ENCODE peak calls at places on chromosomes 5 and 9, in four cellular contexts. One of them, this sample, is unnamed.

GRCh38 chr5:173191015-173191414 is 44.0 kb downstream of the NKX2-5 start:
- DNase-seq in IMR-90: no peak
- DNase-seq in psoas muscle: no peak
- DNase-seq in uterus: no peak
- DNase-seq in this sample: no peak

GRCh38 chr5:144421411-144421810 is 250.7 kb downstream of the KCTD16 start:
- DNase-seq in uterus: no peak
- DNase-seq in IMR-90: no peak
- DNase-seq in psoas muscle: no peak
- DNase-seq in this sample: no peak

GRCh38 chr5:170097934-170098333 is 7.8 kb upstream of the FOXI1 start:
- DNase-seq in IMR-90: no peak
- DNase-seq in psoas muscle: no peak
- DNase-seq in uterus: no peak
- DNase-seq in this sample: no peak

GRCh38 chr9:129006328-129007034 is 21.6 kb downstream of the SH3GLB2 start:
- DNase-seq in uterus: peak; percentile 61
- DNase-seq in IMR-90: peak; percentile 65
- DNase-seq in psoas muscle: peak; percentile 85
- DNase-seq in this sample: no peak

GRCh38 chr9:132166599-132166998 is 4.7 kb downstream of the NTNG2 start:
- DNase-seq in uterus: no peak
- DNase-seq in psoas muscle: no peak
- DNase-seq in IMR-90: no peak
- DNase-seq in this sample: no peak

GRCh38 chr5:135116146-135116545 is 82.1 kb upstream of the PITX1 start:
- DNase-seq in uterus: no peak
- DNase-seq in IMR-90: no peak
- DNase-seq in psoas muscle: peak; percentile 58
- DNase-seq in this sample: no peak

GRCh38 chr5:33032161-33033085 is 321.3 kb downstream of the NPR3 start:
- DNase-seq in IMR-90: peak; percentile 73
- DNase-seq in psoas muscle: no peak
- DNase-seq in uterus: no peak
- DNase-seq in this sample: no peak

GRCh38 chr9:78143281-78144007 is 92.4 kb upstream of the CEP78 start:
- DNase-seq in psoas muscle: no peak
- DNase-seq in IMR-90: no peak
- DNase-seq in uterus: no peak
- DNase-seq in this sample: no peak

GRCh38 chr5:77225531-77225930 is 15.1 kb downstream of the PDE8B start:
- DNase-seq in uterus: no peak
- DNase-seq in psoas muscle: no peak
- DNase-seq in IMR-90: peak; percentile 2
- DNase-seq in this sample: no peak

GRCh38 chr9:120579139-120579749 is 723 bp downstream of the CDK5RAP2 start:
- DNase-seq in IMR-90: no peak
- DNase-seq in psoas muscle: no peak
- DNase-seq in uterus: no peak
- DNase-seq in this sample: no peak

GRCh38 chr5:109848130-109848529 is 158.4 kb downstream of the MAN2A1 start:
- DNase-seq in psoas muscle: no peak
- DNase-seq in uterus: no peak
- DNase-seq in IMR-90: no peak
- DNase-seq in this sample: no peak

GRCh38 chr5:109849478-109850088 is 159.9 kb downstream of the MAN2A1 start:
- DNase-seq in psoas muscle: no peak
- DNase-seq in uterus: no peak
- DNase-seq in IMR-90: no peak
- DNase-seq in this sample: no peak

GRCh38 chr5:109844695-109845094 is 155.0 kb downstream of the MAN2A1 start:
- DNase-seq in uterus: no peak
- DNase-seq in IMR-90: peak; percentile 69
- DNase-seq in psoas muscle: no peak
- DNase-seq in this sample: no peak

GRCh38 chr5:109838157-109838556 is 148.4 kb downstream of the MAN2A1 start:
- DNase-seq in psoas muscle: no peak
- DNase-seq in uterus: no peak
- DNase-seq in IMR-90: no peak
- DNase-seq in this sample: no peak

DNA sequence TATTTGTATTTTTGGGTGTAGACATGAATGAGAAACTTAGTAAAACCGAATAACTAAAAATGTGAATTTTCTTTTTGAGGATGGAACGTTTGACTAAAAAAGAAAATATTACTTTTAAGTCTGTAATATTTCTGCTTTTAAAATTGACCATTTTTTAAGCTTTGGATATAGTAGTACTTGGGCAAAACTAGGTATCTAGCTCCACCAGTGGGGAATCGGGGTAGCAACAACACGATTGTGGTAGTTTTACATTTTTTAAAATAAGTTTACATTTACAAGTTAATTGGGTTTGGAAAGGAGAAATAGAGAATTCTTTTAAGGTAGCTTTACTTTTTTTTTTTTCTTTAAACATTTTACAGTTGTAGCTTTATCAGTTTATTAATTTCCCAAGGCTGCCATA is 154.4 kb downstream of the MAN2A1 start:
- DNase-seq in IMR-90: peak; percentile 28
- DNase-seq in uterus: no peak
- DNase-seq in psoas muscle: no peak
- DNase-seq in this sample: no peak
- TF ChIP-seq CTCF in IMR-90: peak; percentile 46
- TF ChIP-seq CTCF in uterus: peak; percentile 16
- TF ChIP-seq CTCF in psoas muscle: peak; percentile 24
- TF ChIP-seq CTCF in this sample: peak; percentile 50

DNA sequence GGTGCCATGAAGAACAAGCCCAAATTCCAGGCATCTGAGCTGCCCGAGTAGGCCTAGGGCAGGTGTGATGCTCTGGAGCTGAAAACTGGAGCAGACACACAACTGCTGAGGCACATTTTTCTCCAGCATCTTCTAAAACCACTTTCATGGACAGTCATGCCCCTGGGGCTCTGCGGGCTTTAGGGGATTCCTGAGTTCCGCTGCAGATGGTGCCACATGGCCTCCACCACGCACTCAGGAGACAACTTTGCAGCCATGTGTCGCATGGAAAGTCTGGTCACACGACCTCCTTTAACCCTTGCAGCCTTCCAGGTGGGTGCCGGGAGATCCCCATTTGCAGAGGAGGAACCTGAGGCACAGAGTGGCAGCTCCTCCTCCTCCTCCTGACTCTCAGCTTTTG is 112.8 kb upstream of the SARDH start:
- DNase-seq in psoas muscle: no peak
- DNase-seq in uterus: no peak
- DNase-seq in IMR-90: no peak
- DNase-seq in this sample: no peak
- TF ChIP-seq CTCF in psoas muscle: no peak
- TF ChIP-seq CTCF in uterus: no peak
- TF ChIP-seq CTCF in IMR-90: no peak
- TF ChIP-seq CTCF in this sample: no peak

GRCh38 chr9:35665471-35665818 is 450 bp upstream of the ARHGEF39 start:
- DNase-seq in psoas muscle: no peak
- DNase-seq in uterus: peak; percentile 47
- DNase-seq in IMR-90: no peak
- DNase-seq in this sample: no peak
- TF ChIP-seq CTCF in psoas muscle: no peak
- TF ChIP-seq CTCF in uterus: no peak
- TF ChIP-seq CTCF in IMR-90: no peak
- TF ChIP-seq CTCF in this sample: no peak

DNA sequence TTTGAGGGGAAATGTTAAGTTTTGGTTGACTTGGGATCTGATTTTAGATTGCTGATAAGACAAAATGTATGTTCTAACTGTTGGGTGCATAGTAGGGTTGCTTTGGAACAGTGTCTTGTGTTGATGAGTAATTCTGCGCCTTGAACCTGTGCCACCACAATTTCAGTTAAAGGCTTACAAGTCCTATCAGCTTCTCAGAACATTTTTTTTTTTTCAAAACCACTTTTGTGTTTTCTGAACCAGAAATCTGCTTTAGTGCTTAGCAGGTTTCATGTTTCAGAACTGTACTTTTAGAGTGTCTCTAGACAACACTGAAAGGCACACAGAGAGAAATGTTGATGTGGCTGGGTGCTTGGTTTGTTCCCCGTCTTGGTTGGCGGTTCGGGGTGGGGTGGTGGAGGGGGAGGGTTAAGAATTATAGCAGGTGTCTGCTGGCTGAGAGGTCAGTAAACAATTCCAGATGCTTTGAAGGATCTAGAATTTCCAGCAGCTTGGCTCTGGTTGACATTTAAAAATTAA is 84.6 kb downstream of the ANKRD55 start:
- DNase-seq in uterus: no peak
- DNase-seq in psoas muscle: no peak
- DNase-seq in IMR-90: no peak
- DNase-seq in this sample: no peak
- TF ChIP-seq CTCF in uterus: no peak
- TF ChIP-seq CTCF in psoas muscle: no peak
- TF ChIP-seq CTCF in IMR-90: no peak
- TF ChIP-seq CTCF in this sample: no peak

GRCh38 chr5:158538506-158539074 is 561.1 kb downstream of the EBF1 start:
- DNase-seq in psoas muscle: peak; percentile 62
- DNase-seq in IMR-90: no peak
- DNase-seq in uterus: no peak
- DNase-seq in this sample: no peak
- TF ChIP-seq CTCF in psoas muscle: no peak
- TF ChIP-seq CTCF in IMR-90: no peak
- TF ChIP-seq CTCF in uterus: no peak
- TF ChIP-seq CTCF in this sample: no peak

GRCh38 chr9:112921549-112921948 is 30.9 kb upstream of the SLC46A2 start:
- DNase-seq in psoas muscle: no peak
- DNase-seq in uterus: no peak
- DNase-seq in IMR-90: peak; percentile 63
- DNase-seq in this sample: no peak

GRCh38 chr9:112925058-112925641 is 34.5 kb upstream of the SLC46A2 start:
- DNase-seq in IMR-90: peak; percentile 23
- DNase-seq in psoas muscle: no peak
- DNase-seq in uterus: no peak
- DNase-seq in this sample: no peak
- TF ChIP-seq CTCF in IMR-90: peak; percentile 44
- TF ChIP-seq CTCF in psoas muscle: peak; percentile 23
- TF ChIP-seq CTCF in uterus: no peak
- TF ChIP-seq CTCF in this sample: peak; percentile 48

DNA sequence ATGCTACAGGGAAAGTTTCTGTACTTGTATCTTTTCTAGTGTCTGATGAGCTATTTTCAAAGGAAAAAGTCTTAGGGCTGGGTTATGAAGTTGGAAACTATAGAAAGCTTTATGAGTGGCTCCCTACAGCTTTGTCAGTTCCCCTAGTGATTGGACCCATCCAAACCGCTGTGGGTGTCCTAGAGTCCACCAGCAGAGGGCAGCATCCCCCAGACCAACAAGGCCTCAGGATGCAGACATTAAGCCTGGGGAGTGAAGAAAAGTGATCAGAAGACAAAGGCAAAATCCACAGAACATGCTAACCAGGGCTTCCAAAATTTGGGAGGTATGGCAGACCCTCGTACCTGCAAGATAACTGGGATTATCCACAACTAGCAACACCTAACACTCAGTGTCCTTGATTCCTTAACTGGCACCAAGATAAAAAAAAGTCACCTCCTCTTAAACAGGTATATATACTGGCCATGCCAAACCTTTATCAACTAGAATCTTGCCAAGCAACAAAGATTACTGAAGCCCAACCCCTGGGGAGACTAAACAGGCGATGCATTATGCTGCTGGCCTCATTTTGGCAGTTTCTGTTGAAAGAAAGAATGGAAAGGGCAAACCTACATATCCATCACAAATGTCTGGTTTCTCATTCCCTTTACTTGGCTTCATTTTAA is 110.4 kb upstream of the NR5A1 start:
- DNase-seq in IMR-90: peak; percentile 79
- DNase-seq in uterus: peak; percentile 59
- DNase-seq in psoas muscle: peak; percentile 85
- DNase-seq in this sample: no peak
- TF ChIP-seq CTCF in IMR-90: peak; percentile 97
- TF ChIP-seq CTCF in uterus: peak; percentile 70
- TF ChIP-seq CTCF in psoas muscle: peak; percentile 93
- TF ChIP-seq CTCF in this sample: peak; percentile 95

DNA sequence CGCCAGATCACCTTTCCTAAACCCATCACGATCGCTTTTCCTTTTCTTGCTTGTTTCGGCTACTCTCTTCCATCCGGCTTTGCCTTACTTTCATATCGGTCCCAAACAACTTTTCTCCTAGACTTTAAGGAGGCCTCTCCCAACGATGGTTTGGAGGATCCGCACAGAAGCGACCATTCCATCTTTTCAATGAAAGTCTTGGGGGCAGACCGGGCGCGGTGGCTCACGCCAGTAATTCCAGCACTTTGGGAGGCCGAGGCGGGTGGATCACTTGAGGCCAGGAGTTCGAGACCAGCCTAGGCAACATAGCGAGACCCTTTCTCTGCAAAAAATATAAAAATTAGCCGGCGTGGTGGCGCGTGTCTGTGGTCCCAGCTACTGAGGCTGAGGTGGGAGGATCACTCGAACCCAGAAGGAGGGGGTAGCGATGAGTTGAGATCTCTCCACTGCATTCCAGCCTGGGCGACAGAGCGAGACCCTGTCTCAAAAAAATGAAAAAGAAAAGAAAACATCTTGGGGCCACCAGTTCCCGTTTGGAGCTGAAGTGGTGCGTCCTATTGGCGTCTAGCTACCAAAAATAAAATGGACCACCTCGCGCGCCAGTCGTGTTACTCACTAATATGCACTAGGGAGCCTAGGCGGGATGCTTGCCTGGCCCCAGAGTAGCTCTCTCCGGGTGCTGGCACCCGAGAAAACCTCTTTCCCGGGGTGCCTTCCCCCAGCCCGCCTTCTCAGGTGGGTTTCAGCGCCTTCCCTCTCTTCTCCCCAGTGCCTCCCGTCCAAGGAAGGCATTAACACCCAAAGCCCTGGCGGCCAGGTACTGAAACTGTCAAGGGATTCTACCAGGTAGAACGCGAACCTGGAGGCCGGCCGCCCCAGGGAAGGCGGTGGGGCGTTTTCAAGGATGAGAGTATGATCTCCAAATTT is 800 bp upstream of the AP3B1 start:
- DNase-seq in psoas muscle: peak; percentile 60
- DNase-seq in uterus: peak; percentile 38
- DNase-seq in IMR-90: no peak
- DNase-seq in this sample: peak; percentile 15
- TF ChIP-seq CTCF in psoas muscle: no peak
- TF ChIP-seq CTCF in uterus: peak; percentile 25
- TF ChIP-seq CTCF in IMR-90: peak; percentile 3
- TF ChIP-seq CTCF in this sample: peak; percentile 32

DNA sequence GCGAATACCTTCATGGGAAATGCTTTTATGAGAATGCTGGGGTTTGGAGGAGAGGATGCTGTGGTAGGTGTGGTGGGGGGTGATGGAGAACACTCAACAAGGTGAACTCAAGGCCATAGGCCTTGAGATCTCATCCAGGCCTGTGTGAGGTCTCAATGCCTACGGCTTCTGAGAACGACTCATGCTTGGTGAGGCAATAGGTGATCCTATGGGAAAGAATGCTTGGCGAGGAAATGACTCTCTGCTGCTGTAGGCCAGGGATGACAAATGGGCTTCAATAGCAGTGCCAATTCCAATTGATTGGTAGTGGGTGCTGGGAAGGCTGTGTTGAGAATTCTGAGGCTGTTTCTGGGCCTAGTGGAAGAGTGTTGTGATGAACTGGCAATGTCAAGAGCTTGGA is 280.2 kb upstream of the CLINT1 start:
- DNase-seq in uterus: no peak
- DNase-seq in IMR-90: no peak
- DNase-seq in psoas muscle: no peak
- DNase-seq in this sample: no peak
- TF ChIP-seq CTCF in uterus: no peak
- TF ChIP-seq CTCF in IMR-90: no peak
- TF ChIP-seq CTCF in psoas muscle: no peak
- TF ChIP-seq CTCF in this sample: no peak

GRCh38 chr5:122908662-122909061 is 63.2 kb downstream of the SNX24 start:
- DNase-seq in uterus: no peak
- DNase-seq in IMR-90: no peak
- DNase-seq in psoas muscle: no peak
- DNase-seq in this sample: no peak
- TF ChIP-seq CTCF in uterus: no peak
- TF ChIP-seq CTCF in IMR-90: no peak
- TF ChIP-seq CTCF in psoas muscle: no peak
- TF ChIP-seq CTCF in this sample: no peak